ENCODE peak calls at places on chromosomes 11 and 22, in four cellular contexts. One of them, this sample, is unnamed.
A peak's percentile ranks its signal among the peaks of the same experiment; 100 is the strongest.

GRCh38 chr22:29152381-29153138 is 53.1 kb upstream of the EMID1 start:
- DNase-seq in cardiac muscle cell: no peak
- DNase-seq in PC-3: no peak
- DNase-seq in pancreas: no peak
- DNase-seq in this sample: peak; percentile 39

GRCh38 chr11:101034076-101034475 is 95.5 kb downstream of the PGR start:
- DNase-seq in PC-3: no peak
- DNase-seq in pancreas: no peak
- DNase-seq in cardiac muscle cell: peak; percentile 13
- DNase-seq in this sample: peak; percentile 70

GRCh38 chr11:108278546-108278945 is 55.7 kb downstream of the ATM start:
- DNase-seq in pancreas: no peak
- DNase-seq in cardiac muscle cell: peak; percentile 84
- DNase-seq in PC-3: no peak
- DNase-seq in this sample: no peak

GRCh38 chr11:35380603-35381002 is 38.8 kb downstream of the SLC1A2 start:
- DNase-seq in cardiac muscle cell: peak; percentile 55
- DNase-seq in PC-3: no peak
- DNase-seq in pancreas: no peak
- DNase-seq in this sample: no peak

GRCh38 chr11:36385121-36385530 is 89.0 kb downstream of the PRR5L start:
- DNase-seq in cardiac muscle cell: no peak
- DNase-seq in PC-3: peak; percentile 70
- DNase-seq in pancreas: no peak
- DNase-seq in this sample: no peak

GRCh38 chr11:19557720-19558140 is 154.9 kb upstream of the NAV2 start:
- DNase-seq in pancreas: peak; percentile 89
- DNase-seq in PC-3: peak; percentile 86
- DNase-seq in cardiac muscle cell: peak; percentile 87
- DNase-seq in this sample: peak; percentile 77

GRCh38 chr11:17407575-17407974 is 19.1 kb upstream of the KCNJ11 start:
- DNase-seq in cardiac muscle cell: no peak
- DNase-seq in PC-3: no peak
- DNase-seq in pancreas: peak; percentile 15
- DNase-seq in this sample: no peak

GRCh38 chr11:76587810-76588454 is 82.6 kb downstream of the LRRC32 start:
- DNase-seq in cardiac muscle cell: no peak
- DNase-seq in pancreas: no peak
- DNase-seq in PC-3: peak; percentile 29
- DNase-seq in this sample: no peak

GRCh38 chr11:64796757-64797541 is 6.1 kb downstream of the MAP4K2 start:
- DNase-seq in pancreas: peak; percentile 60
- DNase-seq in cardiac muscle cell: no peak
- DNase-seq in PC-3: no peak
- DNase-seq in this sample: no peak

GRCh38 chr22:40654522-40655167 is 18.1 kb upstream of the MRTFA start:
- DNase-seq in pancreas: no peak
- DNase-seq in PC-3: peak; percentile 27
- DNase-seq in cardiac muscle cell: no peak
- DNase-seq in this sample: peak; percentile 68

GRCh38 chr22:20748820-20749428 is 25.0 kb upstream of the SERPIND1 start:
- DNase-seq in pancreas: no peak
- DNase-seq in PC-3: no peak
- DNase-seq in cardiac muscle cell: peak; percentile 53
- DNase-seq in this sample: no peak

GRCh38 chr11:130181295-130182272 is 22.0 kb downstream of the ST14 start:
- DNase-seq in pancreas: no peak
- DNase-seq in cardiac muscle cell: peak; percentile 56
- DNase-seq in PC-3: peak; percentile 89
- DNase-seq in this sample: no peak

GRCh38 chr11:46741600-46742484 is 22.8 kb downstream of the F2 start:
- DNase-seq in cardiac muscle cell: no peak
- DNase-seq in PC-3: no peak
- DNase-seq in pancreas: no peak
- DNase-seq in this sample: no peak

GRCh38 chr22:29300807-29301601 is 5.4 kb upstream of the GAS2L1 start:
- DNase-seq in pancreas: no peak
- DNase-seq in PC-3: no peak
- DNase-seq in cardiac muscle cell: no peak
- DNase-seq in this sample: no peak

GRCh38 chr11:23233075-23233474 is 372.8 kb upstream of the CCDC179 start:
- DNase-seq in pancreas: no peak
- DNase-seq in cardiac muscle cell: no peak
- DNase-seq in PC-3: peak; percentile 67
- DNase-seq in this sample: no peak

GRCh38 chr11:34585304-34585869 is 35.5 kb upstream of the EHF start:
- DNase-seq in PC-3: no peak
- DNase-seq in cardiac muscle cell: no peak
- DNase-seq in pancreas: no peak
- DNase-seq in this sample: no peak

GRCh38 chr11:78586452-78587046 is 11.9 kb upstream of the NARS2 start:
- DNase-seq in cardiac muscle cell: no peak
- DNase-seq in PC-3: peak; percentile 62
- DNase-seq in pancreas: no peak
- DNase-seq in this sample: no peak

GRCh38 chr22:34105461-34106062 is 185.3 kb upstream of the LARGE1 start:
- DNase-seq in cardiac muscle cell: peak; percentile 69
- DNase-seq in PC-3: peak; percentile 9
- DNase-seq in pancreas: peak; percentile 67
- DNase-seq in this sample: peak; percentile 53

GRCh38 chr22:27685515-27685914 is 116.0 kb downstream of the MN1 start:
- DNase-seq in PC-3: no peak
- DNase-seq in pancreas: no peak
- DNase-seq in cardiac muscle cell: no peak
- DNase-seq in this sample: peak; percentile 56

GRCh38 chr22:23857606-23858483 is at the start of gene SLC2A11:
- DNase-seq in cardiac muscle cell: peak; percentile 100
- DNase-seq in pancreas: peak; percentile 100
- DNase-seq in PC-3: peak; percentile 94
- DNase-seq in this sample: peak; percentile 97

GRCh38 chr11:77113382-77114088 is 10.9 kb downstream of the OMP start:
- DNase-seq in pancreas: peak; percentile 21
- DNase-seq in cardiac muscle cell: peak; percentile 61
- DNase-seq in PC-3: peak; percentile 67
- DNase-seq in this sample: no peak

GRCh38 chr22:38850941-38851849 is 7.4 kb upstream of the NPTXR start:
- DNase-seq in cardiac muscle cell: no peak
- DNase-seq in PC-3: peak; percentile 56
- DNase-seq in pancreas: no peak
- DNase-seq in this sample: no peak

GRCh38 chr22:46087816-46088277 is 62.5 kb upstream of the PPARA start:
- DNase-seq in PC-3: no peak
- DNase-seq in pancreas: peak; percentile 97
- DNase-seq in cardiac muscle cell: no peak
- DNase-seq in this sample: peak; percentile 93

GRCh38 chr22:20395897-20396287 is 1.9 kb downstream of the ZNF74 start:
- DNase-seq in PC-3: no peak
- DNase-seq in cardiac muscle cell: no peak
- DNase-seq in pancreas: no peak
- DNase-seq in this sample: no peak

GRCh38 chr11:296976-297665 is 2.2 kb downstream of the IFITM5 start:
- DNase-seq in pancreas: peak; percentile 73
- DNase-seq in PC-3: no peak
- DNase-seq in cardiac muscle cell: no peak
- DNase-seq in this sample: peak; percentile 16

GRCh38 chr11:78418584-78419211 is 1.1 kb upstream of the GAB2 start:
- DNase-seq in PC-3: no peak
- DNase-seq in pancreas: no peak
- DNase-seq in cardiac muscle cell: no peak
- DNase-seq in this sample: no peak

GRCh38 chr22:37999640-38000272 is 15.4 kb upstream of the SOX10 start:
- DNase-seq in pancreas: no peak
- DNase-seq in PC-3: peak; percentile 83
- DNase-seq in cardiac muscle cell: no peak
- DNase-seq in this sample: no peak

GRCh38 chr11:58575377-58576020 is at the start of gene LPXN:
- DNase-seq in cardiac muscle cell: no peak
- DNase-seq in PC-3: peak; percentile 90
- DNase-seq in pancreas: no peak
- DNase-seq in this sample: no peak

GRCh38 chr22:42693763-42694683 is 26.6 kb downstream of the A4GALT start:
- DNase-seq in cardiac muscle cell: no peak
- DNase-seq in PC-3: no peak
- DNase-seq in pancreas: no peak
- DNase-seq in this sample: no peak

GRCh38 chr22:30309981-30310672 is 16.6 kb downstream of the TBC1D10A start:
- DNase-seq in pancreas: no peak
- DNase-seq in PC-3: no peak
- DNase-seq in cardiac muscle cell: no peak
- DNase-seq in this sample: no peak

GRCh38 chr11:72676874-72677341 is 2.7 kb upstream of the PDE2A start:
- DNase-seq in pancreas: peak; percentile 91
- DNase-seq in PC-3: peak; percentile 46
- DNase-seq in cardiac muscle cell: peak; percentile 93
- DNase-seq in this sample: peak; percentile 58

GRCh38 chr11:96307748-96308133 is 35.3 kb downstream of the MAML2 start:
- DNase-seq in pancreas: no peak
- DNase-seq in PC-3: peak; percentile 98
- DNase-seq in cardiac muscle cell: no peak
- DNase-seq in this sample: no peak

GRCh38 chr11:87251560-87251959 is 213.8 kb downstream of the TMEM135 start:
- DNase-seq in PC-3: peak; percentile 30
- DNase-seq in pancreas: no peak
- DNase-seq in cardiac muscle cell: no peak
- DNase-seq in this sample: no peak

GRCh38 chr22:36308880-36309279 is 55.9 kb downstream of the APOL1 start:
- DNase-seq in cardiac muscle cell: no peak
- DNase-seq in pancreas: no peak
- DNase-seq in PC-3: no peak
- DNase-seq in this sample: no peak

GRCh38 chr22:36303874-36304273 is 50.9 kb downstream of the APOL1 start:
- DNase-seq in pancreas: peak; percentile 62
- DNase-seq in PC-3: peak; percentile 44
- DNase-seq in cardiac muscle cell: no peak
- DNase-seq in this sample: no peak

GRCh38 chr22:36305813-36306212 is 52.9 kb downstream of the APOL1 start:
- DNase-seq in PC-3: no peak
- DNase-seq in pancreas: peak; percentile 38
- DNase-seq in cardiac muscle cell: no peak
- DNase-seq in this sample: no peak

GRCh38 chr22:36304429-36304828 is 51.5 kb downstream of the APOL1 start:
- DNase-seq in cardiac muscle cell: no peak
- DNase-seq in PC-3: peak; percentile 7
- DNase-seq in pancreas: peak; percentile 49
- DNase-seq in this sample: no peak

DNA sequence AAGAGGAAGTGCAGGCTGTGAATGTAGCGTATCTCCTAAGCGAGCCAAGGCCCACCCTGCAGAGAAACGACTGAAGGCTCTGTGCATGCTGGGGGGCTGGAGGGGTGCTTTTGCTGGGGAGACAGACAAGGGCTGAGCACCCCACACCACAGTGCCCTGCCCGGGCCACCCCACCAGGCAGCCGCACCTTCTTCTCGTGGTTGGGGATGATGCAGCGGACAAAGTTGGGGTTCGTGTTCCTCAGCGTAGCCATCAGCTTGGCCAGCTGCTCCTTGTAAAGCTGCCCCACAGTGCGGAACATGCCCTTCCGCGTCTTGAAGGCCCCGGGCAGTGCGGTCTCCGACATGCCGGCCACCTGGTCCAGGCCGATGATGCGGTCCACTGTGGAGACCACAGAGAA is 53.3 kb downstream of the APOL1 start:
- DNase-seq in cardiac muscle cell: no peak
- DNase-seq in PC-3: no peak
- DNase-seq in pancreas: peak; percentile 53
- DNase-seq in this sample: no peak
- H3K4me3 ChIP-seq in cardiac muscle cell: no peak overlapping the region
- H3K4me3 ChIP-seq in PC-3: no peak overlapping the region
- H3K4me3 ChIP-seq in pancreas: no peak overlapping the region
- H3K4me3 ChIP-seq in this sample: no peak overlapping the region

DNA sequence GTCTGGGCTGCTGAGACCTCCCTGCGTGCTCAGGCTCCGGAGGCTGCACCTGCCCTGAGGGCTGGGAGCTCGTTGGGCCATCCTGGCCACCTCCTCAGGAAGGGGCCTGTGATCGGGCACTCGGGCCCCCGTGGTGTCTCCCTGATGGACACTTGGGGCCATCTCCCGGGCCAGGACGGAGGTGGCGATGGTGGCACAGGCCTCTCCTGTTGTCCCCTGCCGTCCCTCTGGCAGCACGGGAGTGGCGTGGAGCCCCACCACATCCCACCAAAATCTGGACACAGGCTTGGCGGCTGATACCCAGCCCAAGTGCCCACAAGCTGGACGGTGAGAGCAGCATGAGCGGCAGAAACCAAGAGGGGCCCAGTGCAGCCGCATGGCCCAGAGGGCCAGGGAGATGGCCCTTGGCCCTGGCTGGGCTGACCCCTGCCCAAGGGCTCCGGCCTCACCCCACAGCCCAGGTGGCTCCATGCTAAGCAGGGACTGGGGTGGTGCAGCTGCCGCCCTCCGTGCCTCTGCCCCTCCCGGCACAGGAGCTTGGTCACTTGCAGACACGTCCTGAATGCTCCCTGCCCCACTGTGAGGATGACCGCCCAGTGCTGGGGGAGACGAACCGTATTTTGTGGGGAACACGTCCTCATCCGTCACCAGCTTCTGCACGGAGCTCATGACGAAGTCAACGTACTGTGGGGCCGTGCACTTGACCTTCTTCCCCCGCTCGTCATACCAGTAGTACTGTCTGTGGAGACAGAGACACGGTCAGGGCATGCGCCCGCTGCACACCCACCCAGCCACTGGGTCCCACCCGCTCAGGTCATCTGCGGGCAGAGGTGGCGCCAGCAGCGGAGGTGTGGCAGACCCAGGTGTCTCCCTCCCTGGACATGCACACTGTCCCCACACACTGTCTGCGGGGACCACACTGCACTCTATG is 15.6 kb downstream of the MOB2 start:
- DNase-seq in pancreas: peak; percentile 81
- DNase-seq in PC-3: no peak
- DNase-seq in cardiac muscle cell: no peak
- DNase-seq in this sample: peak; percentile 10
- H3K4me3 ChIP-seq in pancreas: no peak overlapping the region
- H3K4me3 ChIP-seq in PC-3: no peak overlapping the region
- H3K4me3 ChIP-seq in cardiac muscle cell: no peak overlapping the region
- H3K4me3 ChIP-seq in this sample: no peak overlapping the region

GRCh38 chr11:125273519-125274000 is 109.0 kb downstream of the PKNOX2 start:
- DNase-seq in PC-3: no peak
- DNase-seq in cardiac muscle cell: no peak
- DNase-seq in pancreas: no peak
- DNase-seq in this sample: no peak

GRCh38 chr11:125270711-125271110 is 106.2 kb downstream of the PKNOX2 start:
- DNase-seq in PC-3: no peak
- DNase-seq in cardiac muscle cell: no peak
- DNase-seq in pancreas: no peak
- DNase-seq in this sample: no peak

GRCh38 chr11:125272822-125273221 is 108.3 kb downstream of the PKNOX2 start:
- DNase-seq in pancreas: no peak
- DNase-seq in PC-3: no peak
- DNase-seq in cardiac muscle cell: no peak
- DNase-seq in this sample: no peak

GRCh38 chr11:125271436-125272064 is 107.0 kb downstream of the PKNOX2 start:
- DNase-seq in cardiac muscle cell: no peak
- DNase-seq in pancreas: no peak
- DNase-seq in PC-3: no peak
- DNase-seq in this sample: no peak

GRCh38 chr11:125272092-125272491 is 107.5 kb downstream of the PKNOX2 start:
- DNase-seq in cardiac muscle cell: no peak
- DNase-seq in PC-3: no peak
- DNase-seq in pancreas: no peak
- DNase-seq in this sample: no peak
- H3K4me3 ChIP-seq in cardiac muscle cell: no peak overlapping the region
- H3K4me3 ChIP-seq in PC-3: no peak overlapping the region
- H3K4me3 ChIP-seq in pancreas: no peak overlapping the region
- H3K4me3 ChIP-seq in this sample: no peak overlapping the region

GRCh38 chr11:132987936-132988335 is 544.4 kb downstream of the OPCML start:
- DNase-seq in cardiac muscle cell: no peak
- DNase-seq in pancreas: no peak
- DNase-seq in PC-3: no peak
- DNase-seq in this sample: no peak
- H3K4me3 ChIP-seq in cardiac muscle cell: no peak overlapping the region
- H3K4me3 ChIP-seq in pancreas: no peak overlapping the region
- H3K4me3 ChIP-seq in PC-3: no peak overlapping the region
- H3K4me3 ChIP-seq in this sample: no peak overlapping the region